ENCODE peak calls at places on chromosomes 12 and 14, in four cellular contexts. A is CD8-positive, alpha-beta T cell; P is epithelial cell of prostate; J is endothelial cell. H is an unnamed sample.

GRCh38 chr14:71478542-71478941 is 453.7 kb upstream of the RGS6 start:
- DNase-seq in A (no peak), P (no peak), J (no peak), H (no peak)

GRCh38 chr12:17778242-17778641 is 311.8 kb downstream of the RERGL start:
- DNase-seq in A (no peak), P (no peak), J (no peak), H (no peak)

GRCh38 chr12:50200507-50201273 is 33.5 kb upstream of the CERS5 start:
- DNase-seq in A (no peak), P (no peak), J (no peak), H (no peak)

GRCh38 chr14:59305231-59305630 is 116.8 kb downstream of the DAAM1 start:
- DNase-seq in A (no peak), P (no peak), J (no peak), H (no peak)

GRCh38 chr12:88472248-88472647 is 108.0 kb downstream of the KITLG start:
- DNase-seq in A (no peak), P (no peak), J (no peak), H (no peak)

GRCh38 chr14:91418387-91419043 is 895 bp upstream of the CCDC88C start:
- DNase-seq in A (peak; percentile 79), P (no peak), J (peak; percentile 80), H (no peak)

GRCh38 chr14:64870160-64870559 is 9.5 kb downstream of the SPTB start:
- DNase-seq in A (no peak), P (no peak), J (no peak), H (no peak)

GRCh38 chr12:457676-458075 is 2.1 kb upstream of the B4GALNT3 start:
- DNase-seq in A (no peak), P (no peak), J (no peak), H (no peak)

GRCh38 chr14:43411841-43412240 is 1095.2 kb downstream of the FSCB start:
- DNase-seq in A (no peak), P (no peak), J (no peak), H (no peak)

GRCh38 chr14:106039400-106039799 is 513.0 kb downstream of the TMEM121 start:
- DNase-seq in A (peak; percentile 57), P (no peak), J (no peak), H (no peak)

GRCh38 chr14:94509356-94509755 is at the start of gene SERPINA12:
- DNase-seq in A (no peak), P (no peak), J (no peak), H (no peak)

GRCh38 chr12:93766371-93766770 is 89.2 kb downstream of the CRADD start:
- DNase-seq in A (no peak), P (no peak), J (no peak), H (no peak)

GRCh38 chr14:53035796-53036195 is 84.9 kb upstream of the FERMT2 start:
- DNase-seq in A (no peak), P (no peak), J (no peak), H (no peak)

GRCh38 chr12:45966486-45966885 is 23.9 kb downstream of the SCAF11 start:
- DNase-seq in A (no peak), P (no peak), J (no peak), H (no peak)

GRCh38 chr12:108583971-108584370 is 13.9 kb downstream of the TMEM119 start:
- DNase-seq in A (no peak), P (no peak), J (no peak), H (no peak)

GRCh38 chr12:54239568-54239967 is 40.4 kb downstream of the CBX5 start:
- DNase-seq in A (no peak), P (no peak), J (no peak), H (no peak)

GRCh38 chr12:55996201-55996714 is 818 bp upstream of the SUOX start:
- DNase-seq in A (peak; percentile 68), P (no peak), J (peak; percentile 52), H (no peak)

GRCh38 chr14:99632410-99633035 is 12.4 kb upstream of the HHIPL1 start:
- DNase-seq in A (no peak), P (no peak), J (no peak), H (no peak)

GRCh38 chr12:47155457-47156166 is 75.9 kb upstream of the AMIGO2 start:
- DNase-seq in A (no peak), P (no peak), J (no peak), H (no peak)

GRCh38 chr12:9721394-9722092 is 11.4 kb downstream of the CLECL1 start:
- DNase-seq in A (no peak), P (peak; percentile 24), J (no peak), H (no peak)

GRCh38 chr12:22635812-22636211 is 10.8 kb downstream of the ETNK1 start:
- DNase-seq in A (no peak), P (no peak), J (no peak), H (no peak)

GRCh38 chr12:26939192-26939832 is 1.0 kb downstream of the FGFR1OP2 start:
- DNase-seq in A (no peak), P (no peak), J (no peak), H (no peak)

GRCh38 chr12:127785535-127785934 is 481.4 kb upstream of the TMEM132C start:
- DNase-seq in A (no peak), P (no peak), J (no peak), H (no peak)

GRCh38 chr12:121227294-121227693 is 17.4 kb downstream of the P2RX4 start:
- DNase-seq in A (no peak), P (peak; percentile 26), J (no peak), H (no peak)

GRCh38 chr12:29286081-29286800 is 94.7 kb downstream of the ERGIC2 start:
- DNase-seq in A (no peak), P (no peak), J (no peak), H (no peak)

GRCh38 chr12:50542448-50542847 is 37.7 kb downstream of the DIP2B start:
- DNase-seq in A (no peak), P (peak; percentile 99), J (no peak), H (peak; percentile 91)

GRCh38 chr12:6788972-6789905 is at the start of gene CD4:
- DNase-seq in A (no peak), P (no peak), J (no peak), H (no peak)

GRCh38 chr14:56216631-56217379 is 98.6 kb downstream of the PELI2 start:
- DNase-seq in A (no peak), P (no peak), J (no peak), H (no peak)

GRCh38 chr14:55052259-55052930 is 948 bp downstream of the MAPK1IP1L start:
- DNase-seq in A (no peak), P (no peak), J (no peak), H (no peak)

GRCh38 chr14:91380610-91381371 is 36.8 kb downstream of the CCDC88C start:
- DNase-seq in A (no peak), P (no peak), J (no peak), H (no peak)

GRCh38 chr14:100584056-100585031 is 2.9 kb downstream of the BEGAIN start:
- DNase-seq in A (no peak), P (no peak), J (no peak), H (no peak)

GRCh38 chr12:46872135-46872534 is 46.3 kb upstream of the SLC38A4 start:
- DNase-seq in A (no peak), P (no peak), J (no peak), H (no peak)